ENCODE peak calls at places on chromosomes 6 and 20, in six cellular contexts. One of them, this sample, is unnamed.

GRCh38 chr6:73694711-73695411 is 1.1 kb upstream of the CD109 start:
- DNase-seq in endothelial cell of umbilical vein: peak
- DNase-seq in thyroid gland: no peak
- DNase-seq in transverse colon: no peak
- DNase-seq in lower leg skin: no peak
- DNase-seq in esophagus squamous epithelium: no peak
- DNase-seq in this sample: no peak

GRCh38 chr6:166939276-166939816 is 17.0 kb downstream of the RNASET2 start:
- DNase-seq in endothelial cell of umbilical vein: no peak
- DNase-seq in thyroid gland: no peak
- DNase-seq in transverse colon: no peak
- DNase-seq in lower leg skin: no peak
- DNase-seq in esophagus squamous epithelium: no peak
- DNase-seq in this sample: no peak

GRCh38 chr6:40957616-40958492 is 81.2 kb downstream of the UNC5CL start:
- DNase-seq in endothelial cell of umbilical vein: peak
- DNase-seq in thyroid gland: no peak
- DNase-seq in transverse colon: no peak
- DNase-seq in lower leg skin: no peak
- DNase-seq in esophagus squamous epithelium: no peak
- DNase-seq in this sample: peak

GRCh38 chr6:11653028-11653583 is 115.6 kb downstream of the TMEM170B start:
- DNase-seq in endothelial cell of umbilical vein: peak
- DNase-seq in thyroid gland: no peak
- DNase-seq in transverse colon: no peak
- DNase-seq in lower leg skin: no peak
- DNase-seq in esophagus squamous epithelium: no peak
- DNase-seq in this sample: peak

GRCh38 chr6:39923394-39923793 is 10.9 kb downstream of the MOCS1 start:
- DNase-seq in endothelial cell of umbilical vein: no peak
- DNase-seq in thyroid gland: peak
- DNase-seq in transverse colon: peak
- DNase-seq in lower leg skin: peak
- DNase-seq in esophagus squamous epithelium: no peak
- DNase-seq in this sample: no peak

GRCh38 chr6:3261921-3262320 is 3.2 kb downstream of the PSMG4 start:
- DNase-seq in endothelial cell of umbilical vein: no peak
- DNase-seq in thyroid gland: no peak
- DNase-seq in transverse colon: no peak
- DNase-seq in lower leg skin: no peak
- DNase-seq in esophagus squamous epithelium: no peak
- DNase-seq in this sample: no peak

GRCh38 chr20:1334370-1334731 is 5.4 kb upstream of the SDCBP2 start:
- DNase-seq in endothelial cell of umbilical vein: no peak
- DNase-seq in thyroid gland: no peak
- DNase-seq in transverse colon: no peak
- DNase-seq in lower leg skin: no peak
- DNase-seq in esophagus squamous epithelium: no peak
- DNase-seq in this sample: no peak

GRCh38 chr20:8076505-8077498 is 55.3 kb upstream of the PLCB1 start:
- DNase-seq in endothelial cell of umbilical vein: no peak
- DNase-seq in thyroid gland: no peak
- DNase-seq in transverse colon: no peak
- DNase-seq in lower leg skin: no peak
- DNase-seq in esophagus squamous epithelium: no peak
- DNase-seq in this sample: no peak

GRCh38 chr6:105750089-105750488 is 336.0 kb upstream of the PRDM1 start:
- DNase-seq in endothelial cell of umbilical vein: no peak
- DNase-seq in thyroid gland: no peak
- DNase-seq in transverse colon: no peak
- DNase-seq in lower leg skin: no peak
- DNase-seq in esophagus squamous epithelium: no peak
- DNase-seq in this sample: no peak

GRCh38 chr6:43812850-43813584 is 43.0 kb downstream of the VEGFA start:
- DNase-seq in endothelial cell of umbilical vein: no peak
- DNase-seq in thyroid gland: peak
- DNase-seq in transverse colon: peak
- DNase-seq in lower leg skin: no peak
- DNase-seq in esophagus squamous epithelium: no peak
- DNase-seq in this sample: no peak

GRCh38 chr6:134175532-134176282 is 123.3 kb upstream of the SLC2A12 start:
- DNase-seq in endothelial cell of umbilical vein: peak
- DNase-seq in thyroid gland: peak
- DNase-seq in transverse colon: peak
- DNase-seq in lower leg skin: peak
- DNase-seq in esophagus squamous epithelium: peak
- DNase-seq in this sample: no peak

GRCh38 chr6:128532827-128533226 is 12.4 kb upstream of the PTPRK start:
- DNase-seq in endothelial cell of umbilical vein: no peak
- DNase-seq in thyroid gland: no peak
- DNase-seq in transverse colon: no peak
- DNase-seq in lower leg skin: no peak
- DNase-seq in esophagus squamous epithelium: no peak
- DNase-seq in this sample: no peak

GRCh38 chr6:84575264-84575663 is 189.1 kb downstream of the TBX18 start:
- DNase-seq in endothelial cell of umbilical vein: peak
- DNase-seq in thyroid gland: no peak
- DNase-seq in transverse colon: no peak
- DNase-seq in lower leg skin: no peak
- DNase-seq in esophagus squamous epithelium: no peak
- DNase-seq in this sample: no peak

GRCh38 chr6:1164600-1164999 is 147.3 kb upstream of the FOXQ1 start:
- DNase-seq in endothelial cell of umbilical vein: no peak
- DNase-seq in thyroid gland: no peak
- DNase-seq in transverse colon: no peak
- DNase-seq in lower leg skin: no peak
- DNase-seq in esophagus squamous epithelium: no peak
- DNase-seq in this sample: no peak
- TF ChIP-seq POLR2A in endothelial cell of umbilical vein: no peak
- TF ChIP-seq POLR2A in thyroid gland: no peak
- TF ChIP-seq POLR2A in transverse colon: no peak
- TF ChIP-seq POLR2A in lower leg skin: no peak
- TF ChIP-seq POLR2A in esophagus squamous epithelium: no peak
- TF ChIP-seq POLR2A in this sample: no peak

GRCh38 chr20:6123650-6124014 is 802 bp upstream of the FERMT1 start:
- DNase-seq in endothelial cell of umbilical vein: no peak
- DNase-seq in thyroid gland: no peak
- DNase-seq in transverse colon: no peak
- DNase-seq in lower leg skin: no peak
- DNase-seq in esophagus squamous epithelium: no peak
- DNase-seq in this sample: no peak

GRCh38 chr20:6120491-6120988 is 2.3 kb downstream of the FERMT1 start:
- DNase-seq in endothelial cell of umbilical vein: no peak
- DNase-seq in thyroid gland: no peak
- DNase-seq in transverse colon: no peak
- DNase-seq in lower leg skin: no peak
- DNase-seq in esophagus squamous epithelium: no peak
- DNase-seq in this sample: no peak

GRCh38 chr20:6122111-6122872 is 538 bp downstream of the FERMT1 start:
- DNase-seq in endothelial cell of umbilical vein: peak
- DNase-seq in thyroid gland: peak
- DNase-seq in transverse colon: peak
- DNase-seq in lower leg skin: peak
- DNase-seq in esophagus squamous epithelium: no peak
- DNase-seq in this sample: no peak

GRCh38 chr20:6121504-6121903 is 1.3 kb downstream of the FERMT1 start:
- DNase-seq in endothelial cell of umbilical vein: no peak
- DNase-seq in thyroid gland: no peak
- DNase-seq in transverse colon: no peak
- DNase-seq in lower leg skin: no peak
- DNase-seq in esophagus squamous epithelium: no peak
- DNase-seq in this sample: no peak

DNA sequence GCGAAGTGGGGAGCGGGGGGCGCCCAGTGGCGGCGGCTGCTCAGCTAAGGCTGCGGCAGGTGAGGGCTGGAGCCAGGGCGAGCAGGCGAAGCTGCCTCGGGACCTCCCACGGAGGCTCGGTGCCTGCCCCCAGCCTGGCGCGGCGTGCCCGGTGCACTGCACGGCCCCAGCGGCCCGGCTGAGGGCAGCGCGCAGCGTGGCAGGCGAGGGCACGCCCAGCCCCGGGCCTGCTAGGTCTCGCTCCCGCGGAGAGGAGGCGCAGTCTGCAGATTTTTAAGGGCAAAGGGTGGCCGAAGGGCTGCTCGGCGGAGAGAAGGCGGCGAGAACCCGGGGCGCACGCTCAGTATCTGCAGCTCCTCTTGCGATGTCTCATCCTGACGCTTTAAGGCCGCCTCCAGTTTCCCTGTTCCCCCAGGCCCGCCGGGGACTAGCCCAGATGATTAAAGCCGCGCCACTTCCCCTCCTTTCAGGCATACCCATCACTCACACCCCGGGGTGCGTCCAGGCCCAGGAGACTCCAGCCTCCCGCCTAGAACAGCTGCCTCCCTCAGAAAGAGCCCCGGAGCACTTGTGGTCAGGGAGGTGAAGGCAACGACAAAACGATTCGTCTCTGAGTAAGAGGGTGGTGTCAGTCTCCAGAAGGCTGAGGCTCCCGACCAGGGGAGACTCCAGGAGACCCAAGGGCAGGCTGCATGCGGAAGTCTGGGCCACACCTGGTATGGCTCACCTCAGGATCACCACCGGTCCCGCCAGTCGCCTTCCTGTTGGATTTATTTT is at the start of gene FERMT1:
- DNase-seq in endothelial cell of umbilical vein: peak
- DNase-seq in thyroid gland: peak
- DNase-seq in transverse colon: peak
- DNase-seq in lower leg skin: no peak
- DNase-seq in esophagus squamous epithelium: no peak
- DNase-seq in this sample: peak
- TF ChIP-seq POLR2A in endothelial cell of umbilical vein: no peak
- TF ChIP-seq POLR2A in thyroid gland: peak
- TF ChIP-seq POLR2A in transverse colon: peak
- TF ChIP-seq POLR2A in lower leg skin: no peak
- TF ChIP-seq POLR2A in esophagus squamous epithelium: peak
- TF ChIP-seq POLR2A in this sample: peak

GRCh38 chr20:53570446-53571276 is 23.0 kb downstream of the ZNF217 start:
- DNase-seq in endothelial cell of umbilical vein: no peak
- DNase-seq in thyroid gland: peak
- DNase-seq in transverse colon: no peak
- DNase-seq in lower leg skin: no peak
- DNase-seq in esophagus squamous epithelium: no peak
- DNase-seq in this sample: no peak

GRCh38 chr20:53569005-53569404 is 24.6 kb downstream of the ZNF217 start:
- DNase-seq in endothelial cell of umbilical vein: no peak
- DNase-seq in thyroid gland: no peak
- DNase-seq in transverse colon: no peak
- DNase-seq in lower leg skin: no peak
- DNase-seq in esophagus squamous epithelium: no peak
- DNase-seq in this sample: no peak

GRCh38 chr20:53571555-53572286 is 21.9 kb downstream of the ZNF217 start:
- DNase-seq in endothelial cell of umbilical vein: no peak
- DNase-seq in thyroid gland: no peak
- DNase-seq in transverse colon: no peak
- DNase-seq in lower leg skin: no peak
- DNase-seq in esophagus squamous epithelium: no peak
- DNase-seq in this sample: no peak

GRCh38 chr20:53568351-53568750 is 25.3 kb downstream of the ZNF217 start:
- DNase-seq in endothelial cell of umbilical vein: no peak
- DNase-seq in thyroid gland: no peak
- DNase-seq in transverse colon: no peak
- DNase-seq in lower leg skin: no peak
- DNase-seq in esophagus squamous epithelium: no peak
- DNase-seq in this sample: no peak

GRCh38 chr20:53569606-53570307 is 23.9 kb downstream of the ZNF217 start:
- DNase-seq in endothelial cell of umbilical vein: no peak
- DNase-seq in thyroid gland: no peak
- DNase-seq in transverse colon: no peak
- DNase-seq in lower leg skin: no peak
- DNase-seq in esophagus squamous epithelium: no peak
- DNase-seq in this sample: no peak
- TF ChIP-seq POLR2A in endothelial cell of umbilical vein: no peak
- TF ChIP-seq POLR2A in thyroid gland: no peak
- TF ChIP-seq POLR2A in transverse colon: no peak
- TF ChIP-seq POLR2A in lower leg skin: no peak
- TF ChIP-seq POLR2A in esophagus squamous epithelium: no peak
- TF ChIP-seq POLR2A in this sample: no peak

DNA sequence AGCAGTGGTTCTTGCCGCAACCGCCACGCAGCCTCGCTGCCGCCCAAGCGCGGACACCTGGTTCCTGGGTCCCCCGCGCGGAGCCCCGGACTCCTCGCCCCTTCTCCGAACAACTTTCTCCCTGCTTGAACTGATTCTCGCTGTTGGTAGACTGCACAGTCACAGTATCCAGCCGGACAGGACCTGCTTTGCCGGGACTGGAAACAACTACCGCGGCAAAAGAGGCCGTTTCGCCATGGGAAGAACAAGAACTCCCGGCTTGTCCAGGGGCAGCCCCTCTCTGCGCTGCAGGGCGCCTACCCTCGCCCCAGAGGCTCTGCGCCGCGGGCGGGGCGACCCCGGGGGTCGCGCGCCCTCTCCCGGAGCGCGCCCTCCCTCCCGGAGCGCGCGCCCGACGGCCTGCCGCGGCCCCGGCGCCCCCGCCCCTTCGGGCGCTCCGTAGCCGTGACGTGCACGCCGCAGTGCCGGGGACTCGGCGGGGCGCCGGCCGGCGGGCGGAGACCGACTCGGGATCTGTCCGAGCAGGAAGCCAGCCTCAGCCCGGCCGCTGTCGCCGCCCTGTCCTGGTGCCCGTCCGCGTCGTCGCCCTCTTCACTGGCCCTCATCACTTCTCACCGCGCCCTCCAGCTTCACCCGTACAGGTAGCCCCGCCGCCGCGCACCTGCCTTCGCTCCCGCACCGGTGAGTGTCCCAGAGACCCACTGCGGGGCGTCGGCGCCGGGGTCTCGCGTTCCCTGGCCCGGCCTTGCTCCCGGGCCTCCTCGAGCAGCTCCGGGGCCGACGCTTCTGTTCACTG is at the start of gene MYO6:
- DNase-seq in endothelial cell of umbilical vein: peak
- DNase-seq in thyroid gland: peak
- DNase-seq in transverse colon: peak
- DNase-seq in lower leg skin: peak
- DNase-seq in esophagus squamous epithelium: peak
- DNase-seq in this sample: peak
- TF ChIP-seq POLR2A in endothelial cell of umbilical vein: peak
- TF ChIP-seq POLR2A in thyroid gland: peak
- TF ChIP-seq POLR2A in transverse colon: peak
- TF ChIP-seq POLR2A in lower leg skin: no peak
- TF ChIP-seq POLR2A in esophagus squamous epithelium: peak
- TF ChIP-seq POLR2A in this sample: peak